ENCODE peak calls at places on chromosome 10, in four cellular contexts. O is GM04504; D is activated T-helper 1 cell treated with anti-CD3 and anti-CD28 coated beads, Interleukin-2, amount 50 U/mL, for 16 hours; Z is T-helper 17 cell. Y is an unnamed sample.
A peak's percentile ranks its signal among the peaks of the same experiment; 100 is the strongest.

GRCh38 chr10:5628366-5628765 is 38.0 kb downstream of the ASB13 start:
- DNase-seq in O (no peak), Z (no peak), D (no peak), Y (no peak)

GRCh38 chr10:67665491-67665890 is 30.5 kb downstream of the CTNNA3 start:
- DNase-seq in D (no peak), O (no peak), Z (no peak), Y (no peak)

GRCh38 chr10:114408968-114409444 is 4.7 kb upstream of the AFAP1L2 start:
- DNase-seq in O (no peak), Z (no peak), D (no peak), Y (no peak)

GRCh38 chr10:24907956-24908355 is 44.5 kb downstream of the PRTFDC1 start:
- DNase-seq in O (no peak), Z (no peak), D (no peak), Y (no peak)

GRCh38 chr10:80814147-80814652 is 276.5 kb downstream of the SH2D4B start:
- DNase-seq in O (no peak), D (no peak), Z (no peak), Y (no peak)

GRCh38 chr10:113493195-113493594 is 59.7 kb upstream of the HABP2 start:
- DNase-seq in Z (no peak), O (no peak), D (no peak), Y (no peak)

GRCh38 chr10:101122270-101123084 is 8.6 kb upstream of the TLX1 start:
- DNase-seq in Z (no peak), D (no peak), O (no peak), Y (no peak)

GRCh38 chr10:13842119-13842518 is 255.4 kb downstream of the PRPF18 start:
- DNase-seq in O (no peak), D (no peak), Z (no peak), Y (no peak)

GRCh38 chr10:111207525-111207924 is 130.7 kb downstream of the ADRA2A start:
- DNase-seq in O (no peak), D (no peak), Z (no peak), Y (no peak)

GRCh38 chr10:386751-387693 is 251.8 kb downstream of the ZMYND11 start:
- DNase-seq in D (no peak), O (no peak), Z (no peak), Y (no peak)

GRCh38 chr10:84548869-84549268 is 220.5 kb downstream of the CCSER2 start:
- DNase-seq in D (no peak), O (no peak), Z (no peak), Y (no peak)

GRCh38 chr10:86569335-86569734 is 47.7 kb upstream of the WAPL start:
- DNase-seq in Z (no peak), O (no peak), D (no peak), Y (no peak)

GRCh38 chr10:133357293-133358151 is at the start of gene FUOM:
- DNase-seq in Z (peak; percentile 52), D (peak; percentile 39), O (no peak), Y (no peak)

GRCh38 chr10:91006001-91006751 is 85.3 kb upstream of the ANKRD1 start:
- DNase-seq in O (peak; percentile 36), Z (peak; percentile 60), D (peak; percentile 15), Y (peak; percentile 82)

Y was measured in retinal pigment epithelial cell.